ENCODE peak calls at places on chromosome 5, in nine cellular contexts. U, T, Z, C, F, X, A, O and H are unnamed samples.

GRCh38 chr5:36573441-36573840 is 33.0 kb upstream of the SLC1A3 start:
- DNase-seq in U (no peak), T (no peak), Z (no peak), C (no peak), F (no peak), X (no peak), A (peak; percentile 77), O (no peak), H (peak; percentile 57)

GRCh38 chr5:135999396-136000139 is 29.2 kb upstream of the TGFBI start:
- DNase-seq in U (no peak), T (no peak), Z (no peak), C (peak; percentile 55), F (no peak), X (no peak), A (peak; percentile 88), O (no peak), H (peak; percentile 69)

GRCh38 chr5:120913396-120913795 is 449.3 kb downstream of the PRR16 start:
- DNase-seq in U (no peak), T (no peak), Z (no peak), C (no peak), F (no peak), X (no peak), A (no peak), O (peak; percentile 60), H (no peak)

GRCh38 chr5:38888023-38888422 is 42.2 kb downstream of the OSMR start:
- DNase-seq in U (no peak), T (no peak), Z (no peak), C (no peak), F (no peak), X (no peak), A (no peak), O (no peak), H (no peak)

GRCh38 chr5:14644623-14645237 is 19.8 kb upstream of the OTULIN start:
- DNase-seq in U (no peak), T (no peak), Z (no peak), C (no peak), F (no peak), X (no peak), A (no peak), O (no peak), H (no peak)

GRCh38 chr5:20559845-20560244 is 571.8 kb upstream of the CDH18 start:
- DNase-seq in U (no peak), T (no peak), Z (no peak), C (no peak), F (no peak), X (no peak), A (no peak), O (no peak), H (no peak)

GRCh38 chr5:10532421-10532820 is 31.4 kb upstream of the ANKRD33B start:
- DNase-seq in U (no peak), T (no peak), Z (no peak), C (no peak), F (no peak), X (no peak), A (no peak), O (no peak), H (no peak)

GRCh38 chr5:115774684-115775083 is 41.8 kb downstream of the CDO1 start:
- DNase-seq in U (no peak), T (no peak), Z (no peak), C (no peak), F (no peak), X (no peak), A (peak; percentile 31), O (no peak), H (peak; percentile 30)

GRCh38 chr5:160339406-160340140 is 27.2 kb upstream of the CCNJL start:
- DNase-seq in U (no peak), T (no peak), Z (no peak), C (no peak), F (no peak), X (no peak), A (peak; percentile 32), O (no peak), H (peak; percentile 14)

GRCh38 chr5:169302491-169303118 is 1.7 kb upstream of the SLIT3 start:
- DNase-seq in U (peak; percentile 77), T (peak; percentile 63), Z (peak; percentile 69), C (peak; percentile 88), F (peak; percentile 85), X (peak; percentile 85), A (peak; percentile 85), O (peak; percentile 72), H (peak; percentile 91)

GRCh38 chr5:107067391-107067790 is 603.3 kb downstream of the EFNA5 start:
- DNase-seq in U (no peak), T (no peak), Z (no peak), C (no peak), F (no peak), X (no peak), A (no peak), O (peak; percentile 20), H (no peak)

GRCh38 chr5:10457682-10458574 is 16.2 kb downstream of the ROPN1L start:
- DNase-seq in U (no peak), T (no peak), Z (peak; percentile 51), C (peak; percentile 84), F (peak; percentile 37), X (no peak), A (peak; percentile 49), O (no peak), H (peak; percentile 61)

GRCh38 chr5:117623042-117623815 is 1048.6 kb upstream of the SEMA6A start:
- DNase-seq in U (no peak), T (no peak), Z (no peak), C (no peak), F (peak; percentile 14), X (no peak), A (no peak), O (no peak), H (no peak)

GRCh38 chr5:150734579-150735384 is 24.0 kb downstream of the DCTN4 start:
- DNase-seq in U (no peak), T (no peak), Z (peak; percentile 63), C (no peak), F (no peak), X (peak; percentile 72), A (no peak), O (no peak), H (no peak)

GRCh38 chr5:170221319-170221718 is 11.5 kb upstream of the C5orf58 start:
- DNase-seq in U (no peak), T (no peak), Z (no peak), C (no peak), F (no peak), X (no peak), A (peak; percentile 8), O (peak; percentile 98), H (no peak)

GRCh38 chr5:80964491-80964890 is 4.3 kb downstream of the RASGRF2 start:
- DNase-seq in U (no peak), T (no peak), Z (no peak), C (no peak), F (no peak), X (no peak), A (no peak), O (no peak), H (no peak)

GRCh38 chr5:19713740-19714139 is 274.3 kb downstream of the CDH18 start:
- DNase-seq in U (no peak), T (no peak), Z (no peak), C (no peak), F (no peak), X (no peak), A (no peak), O (no peak), H (no peak)

GRCh38 chr5:132530946-132531345 is 12.4 kb downstream of the IL5 start:
- DNase-seq in U (no peak), T (no peak), Z (no peak), C (no peak), F (no peak), X (no peak), A (no peak), O (no peak), H (no peak)

GRCh38 chr5:867300-867699 is 16.5 kb upstream of the ZDHHC11 start:
- DNase-seq in U (no peak), T (no peak), Z (no peak), C (no peak), F (no peak), X (no peak), A (no peak), O (no peak), H (no peak)

GRCh38 chr5:171143926-171144325 is 165.1 kb upstream of the TLX3 start:
- DNase-seq in U (no peak), T (no peak), Z (no peak), C (no peak), F (no peak), X (no peak), A (no peak), O (no peak), H (no peak)

GRCh38 chr5:62600560-62601252 is 22.1 kb downstream of the LRRC70 start:
- DNase-seq in U (peak; percentile 47), T (no peak), Z (no peak), C (no peak), F (no peak), X (no peak), A (no peak), O (no peak), H (no peak)

GRCh38 chr5:172370237-172370640 is 84.1 kb downstream of the SH3PXD2B start:
- DNase-seq in U (no peak), T (no peak), Z (no peak), C (no peak), F (no peak), X (no peak), A (no peak), O (no peak), H (no peak)

GRCh38 chr5:25345240-25345771 is 700.5 kb upstream of the CDH10 start:
- DNase-seq in U (no peak), T (no peak), Z (no peak), C (no peak), F (no peak), X (no peak), A (no peak), O (peak; percentile 53), H (no peak)

GRCh38 chr5:113601423-113601822 is 87.9 kb downstream of the YTHDC2 start:
- DNase-seq in U (no peak), T (no peak), Z (no peak), C (no peak), F (no peak), X (no peak), A (no peak), O (no peak), H (no peak)
- H3K4me3 ChIP-seq in U (no peak overlapping the region), T (no peak overlapping the region), Z (no peak overlapping the region), C (no peak overlapping the region), F (no peak overlapping the region), X (no peak overlapping the region), A (no peak overlapping the region), O (no peak overlapping the region), H (no peak overlapping the region)

GRCh38 chr5:4804619-4805211 is 335.4 kb upstream of the ADAMTS16 start:
- DNase-seq in U (no peak), T (no peak), Z (no peak), C (no peak), F (no peak), X (no peak), A (no peak), O (no peak), H (no peak)
- H3K4me3 ChIP-seq in U (no peak overlapping the region), T (no peak overlapping the region), Z (no peak overlapping the region), C (no peak overlapping the region), F (no peak overlapping the region), X (no peak overlapping the region), A (no peak overlapping the region), O (no peak overlapping the region), H (no peak overlapping the region)

GRCh38 chr5:127826011-127826410 is 122.8 kb downstream of the CCDC192 start:
- DNase-seq in U (no peak), T (no peak), Z (no peak), C (no peak), F (no peak), X (no peak), A (peak; percentile 64), O (no peak), H (no peak)
- H3K4me3 ChIP-seq in U (no peak overlapping the region), T (no peak overlapping the region), Z (no peak overlapping the region), C (no peak overlapping the region), F (no peak overlapping the region), X (no peak overlapping the region), A (no peak overlapping the region), O (no peak overlapping the region), H (no peak overlapping the region)

GRCh38 chr5:137858954-137859353 is 8.7 kb upstream of the MYOT start:
- DNase-seq in U (no peak), T (no peak), Z (no peak), C (no peak), F (no peak), X (no peak), A (no peak), O (no peak), H (no peak)
- H3K4me3 ChIP-seq in U (no peak overlapping the region), T (peak overlapping the region; percentile 15), Z (no peak overlapping the region), C (no peak overlapping the region), F (no peak overlapping the region), X (no peak overlapping the region), A (no peak overlapping the region), O (no peak overlapping the region), H (no peak overlapping the region)